ENCODE peak calls at places on chromosomes 3 and 15, in four cellular contexts. T, X, C and G are unnamed samples.

GRCh38 chr3:59052803-59053411 is 3.1 kb upstream of the CFAP20DC start:
- DNase-seq in T (no peak), X (peak; percentile 74), C (peak; percentile 41), G (peak; percentile 52)

GRCh38 chr15:81407679-81408078 is 33.7 kb upstream of the TMC3 start:
- DNase-seq in T (no peak), X (no peak), C (no peak), G (no peak)

GRCh38 chr15:57611938-57612337 is 20.2 kb downstream of the MYZAP start:
- DNase-seq in T (no peak), X (peak; percentile 51), C (peak; percentile 32), G (peak; percentile 29)

GRCh38 chr3:98779936-98780335 is 16.8 kb downstream of the ST3GAL6 start:
- DNase-seq in T (no peak), X (peak; percentile 87), C (peak; percentile 82), G (peak; percentile 8)

GRCh38 chr3:184525337-184526157 is 36.0 kb upstream of the EPHB3 start:
- DNase-seq in T (no peak), X (no peak), C (no peak), G (no peak)

GRCh38 chr15:95169701-95170459 is 938.5 kb downstream of the MCTP2 start:
- DNase-seq in T (peak; percentile 66), X (no peak), C (peak; percentile 89), G (peak; percentile 93)

GRCh38 chr3:14416453-14416852 is 14.0 kb downstream of the SLC6A6 start:
- DNase-seq in T (no peak), X (no peak), C (no peak), G (no peak)

GRCh38 chr15:38226867-38227266 is 25.8 kb upstream of the SPRED1 start:
- DNase-seq in T (peak; percentile 66), X (peak; percentile 93), C (peak; percentile 79), G (peak; percentile 66)

GRCh38 chr15:83380682-83381081 is 66.5 kb upstream of the SH3GL3 start:
- DNase-seq in T (no peak), X (peak; percentile 46), C (peak; percentile 44), G (peak; percentile 41)

GRCh38 chr3:27666708-27667107 is 55.4 kb downstream of the EOMES start:
- DNase-seq in T (peak; percentile 50), X (peak; percentile 78), C (peak; percentile 64), G (peak; percentile 92)

GRCh38 chr3:159616234-159616825 is 372.3 kb upstream of the IL12A start:
- DNase-seq in T (no peak), X (peak; percentile 73), C (peak; percentile 60), G (peak; percentile 66)

GRCh38 chr3:38960953-38961622 is 90.7 kb downstream of the SCN11A start:
- DNase-seq in T (peak; percentile 17), X (peak; percentile 54), C (peak; percentile 50), G (peak; percentile 54)

GRCh38 chr3:141183606-141184005 is 48.0 kb upstream of the PXYLP1 start:
- DNase-seq in T (no peak), X (no peak), C (no peak), G (no peak)

GRCh38 chr3:141184430-141184829 is 47.2 kb upstream of the PXYLP1 start:
- DNase-seq in T (no peak), X (no peak), C (no peak), G (no peak)

GRCh38 chr3:141179983-141180382 is 51.6 kb upstream of the PXYLP1 start:
- DNase-seq in T (no peak), X (no peak), C (no peak), G (no peak)

GRCh38 chr3:141181819-141182218 is 49.8 kb upstream of the PXYLP1 start:
- DNase-seq in T (no peak), X (no peak), C (no peak), G (no peak)

GRCh38 chr3:141181191-141181590 is 50.4 kb upstream of the PXYLP1 start:
- DNase-seq in T (no peak), X (no peak), C (no peak), G (no peak)
- TF ChIP-seq CTCF in T (no peak), X (no peak), C (no peak), G (no peak)

DNA sequence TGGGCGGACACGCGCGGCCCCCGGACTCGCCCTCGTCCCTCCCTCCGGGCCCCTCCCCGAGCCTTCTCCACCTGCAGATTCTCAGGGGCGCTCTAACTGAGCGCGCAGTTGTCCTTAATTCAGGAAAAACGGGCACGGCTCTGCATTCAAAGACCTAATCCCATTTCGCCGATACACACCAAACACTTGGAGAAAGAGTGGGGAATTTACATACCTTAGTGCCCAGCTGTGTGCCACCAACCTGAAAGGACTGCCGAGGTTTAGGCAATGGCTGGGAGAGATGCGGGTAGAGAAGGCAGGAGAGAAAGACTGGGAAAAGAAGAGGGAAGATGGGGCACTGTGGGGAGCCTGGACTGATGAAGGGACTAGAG is 21.8 kb downstream of the IGDCC3 start:
- DNase-seq in T (no peak), X (no peak), C (no peak), G (no peak)
- H3K4me3 ChIP-seq in T (peak overlapping the region; percentile 30), X (no peak overlapping the region), C (peak overlapping the region; percentile 40), G (no peak overlapping the region)

DNA sequence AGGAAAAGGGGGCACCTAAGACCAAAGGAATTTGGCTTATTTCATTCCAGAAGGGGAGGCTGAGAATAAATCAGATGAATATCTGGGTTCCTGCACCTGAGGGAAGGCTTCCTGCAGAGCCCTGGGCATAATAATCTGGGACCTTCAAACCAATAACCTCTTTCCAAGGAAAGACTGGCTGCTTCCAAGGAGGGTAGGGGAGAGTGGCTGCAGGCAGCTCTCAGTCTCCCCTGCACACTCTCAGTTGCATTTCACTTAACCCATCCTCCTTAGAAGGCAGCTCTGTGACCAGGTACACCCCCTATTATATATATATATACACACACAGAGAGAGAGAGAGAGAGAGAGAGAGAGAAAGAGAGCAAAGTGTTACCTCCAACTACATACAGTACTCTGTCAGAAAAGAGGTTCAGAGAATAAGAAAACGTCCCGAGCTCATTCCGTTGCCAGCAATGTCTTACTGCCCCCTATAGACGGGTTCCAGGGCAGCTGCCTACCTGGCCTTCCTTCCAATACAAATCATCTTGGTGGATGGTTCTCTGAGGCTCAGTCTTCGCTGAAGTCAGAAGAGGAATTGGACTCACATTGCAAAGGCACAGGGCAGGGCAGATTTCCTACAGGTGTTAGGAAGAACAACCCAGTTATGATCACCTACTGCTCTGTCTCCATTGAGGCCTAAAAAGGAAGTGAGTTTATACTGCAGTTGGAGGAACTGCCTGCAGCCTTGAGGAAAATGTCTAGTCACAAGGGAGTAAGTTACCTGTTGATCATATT is 26.1 kb downstream of the CAPN3 start:
- DNase-seq in T (no peak), X (peak; percentile 72), C (peak; percentile 54), G (peak; percentile 22)
- TF ChIP-seq CTCF in T (peak; percentile 21), X (peak; percentile 89), C (peak; percentile 85), G (peak; percentile 58)

GRCh38 chr15:63288778-63289378 is 11.5 kb downstream of the APH1B start:
- DNase-seq in T (peak; percentile 24), X (peak; percentile 83), C (peak; percentile 63), G (peak; percentile 56)
- H3K4me3 ChIP-seq in T (no peak overlapping the region), X (no peak overlapping the region), C (no peak overlapping the region), G (no peak overlapping the region)

DNA sequence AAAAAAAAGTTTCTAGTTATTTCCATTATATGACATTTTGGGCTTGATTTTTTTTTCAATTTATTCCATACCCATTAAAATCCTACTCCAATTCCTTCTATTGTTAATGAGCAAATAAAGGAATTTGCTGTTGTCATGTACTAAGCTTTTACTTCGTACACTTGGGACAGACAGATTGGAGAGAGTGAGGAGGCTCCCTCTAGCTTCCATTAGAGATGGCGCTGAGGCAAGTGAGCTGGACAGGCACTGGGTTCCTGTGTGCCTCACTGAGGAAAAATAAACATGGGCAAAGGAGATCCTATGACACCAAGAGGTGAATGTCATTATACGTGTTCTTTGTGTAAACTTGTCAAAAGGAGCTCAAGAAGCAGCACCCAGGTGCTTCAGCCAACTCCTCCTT is 441.1 kb upstream of the MDFIC2 start:
- DNase-seq in T (no peak), X (no peak), C (no peak), G (no peak)
- TF ChIP-seq CTCF in T (no peak), X (no peak), C (peak; percentile 34), G (no peak)

GRCh38 chr3:186413615-186414415 is 51.8 kb upstream of the DGKG start:
- DNase-seq in T (peak; percentile 43), X (peak; percentile 28), C (no peak), G (peak; percentile 6)
- H3K4me3 ChIP-seq in T (peak overlapping the region; percentile 39), X (peak overlapping the region; percentile 25), C (no peak overlapping the region), G (peak overlapping the region; percentile 44)

DNA sequence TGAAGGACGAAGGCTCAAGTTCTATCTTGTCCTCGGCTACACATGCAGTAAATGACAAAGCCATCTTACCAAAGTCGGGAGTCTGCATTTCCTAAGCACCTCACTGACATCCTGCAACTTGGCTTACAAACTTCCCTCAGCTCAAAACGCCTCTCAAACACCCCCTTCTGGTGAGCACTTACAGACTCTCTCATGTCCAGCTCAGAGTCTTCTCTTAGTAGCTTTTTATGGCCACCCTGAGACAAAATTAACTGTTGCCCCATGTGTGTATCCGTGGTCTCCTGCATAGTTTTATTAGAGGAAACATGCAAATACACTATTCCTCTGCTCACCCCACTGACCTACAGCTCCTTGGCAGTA is 819.7 kb downstream of the FHIT start:
- DNase-seq in T (no peak), X (peak; percentile 2), C (peak; percentile 44), G (peak; percentile 25)
- TF ChIP-seq CTCF in T (no peak), X (no peak), C (peak; percentile 40), G (peak; percentile 43)

DNA sequence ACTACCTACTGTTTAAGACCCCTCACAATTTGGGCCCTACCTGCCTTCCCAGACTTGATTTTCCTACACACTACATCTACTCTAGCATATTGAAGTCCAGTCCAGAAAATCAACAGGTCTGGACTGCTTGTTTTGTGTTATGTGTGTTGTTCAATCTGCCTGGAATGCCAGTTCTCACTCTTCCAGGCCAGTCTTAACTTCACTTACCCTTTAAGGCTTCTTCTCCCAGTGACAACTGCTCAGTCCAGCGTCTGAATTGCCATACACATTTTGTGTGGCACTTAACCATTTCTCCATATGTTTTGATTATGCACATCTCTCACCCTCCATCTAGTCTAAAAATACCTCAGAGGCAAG is 1.1 kb downstream of the TICRR start:
- DNase-seq in T (no peak), X (peak; percentile 39), C (peak; percentile 16), G (peak; percentile 22)
- H3K4me3 ChIP-seq in T (no peak overlapping the region), X (peak overlapping the region; percentile 86), C (peak overlapping the region; percentile 79), G (peak overlapping the region; percentile 75)

DNA sequence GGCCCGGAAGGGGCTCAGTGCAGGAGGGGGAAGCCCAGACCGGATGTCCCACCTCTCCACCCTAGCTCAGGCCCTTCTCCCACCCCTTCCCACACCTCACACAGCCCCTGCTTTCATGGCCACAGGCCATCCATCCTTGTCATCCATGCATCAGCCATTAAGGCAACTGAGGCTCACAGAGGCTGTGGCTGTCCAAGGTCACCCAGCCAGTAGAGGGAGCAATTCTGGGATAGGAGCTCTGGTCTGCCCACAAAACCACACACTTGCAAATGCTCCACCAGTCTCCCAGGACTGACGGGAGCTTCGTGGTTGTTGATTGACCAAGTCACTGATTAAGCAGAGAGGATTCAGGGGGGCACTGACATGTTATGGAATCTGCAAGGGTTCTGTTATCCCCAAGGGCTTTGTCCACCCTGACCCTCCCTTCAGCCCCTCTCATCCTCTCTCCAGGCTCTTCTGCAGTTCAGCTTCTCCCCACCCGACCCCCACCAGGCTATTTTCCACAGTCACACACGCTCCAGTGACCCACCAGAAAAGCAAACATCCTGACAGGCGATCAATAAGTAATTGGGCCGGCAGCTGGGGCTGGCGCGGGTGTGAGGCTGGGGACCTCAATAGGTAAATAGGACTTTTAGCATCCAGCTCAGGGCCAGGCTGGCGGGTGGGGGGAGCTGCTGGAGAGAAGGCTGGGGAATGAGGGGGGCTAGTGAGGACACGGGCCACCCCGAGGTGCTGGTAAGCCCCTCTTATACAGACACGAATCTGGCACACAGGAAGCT is 15.0 kb downstream of the LINGO1 start:
- DNase-seq in T (no peak), X (no peak), C (no peak), G (no peak)
- TF ChIP-seq CTCF in T (no peak), X (peak; percentile 39), C (peak; percentile 38), G (peak; percentile 38)